ENCODE peak calls at places on chromosomes 13 and 19, in nine cellular contexts. F, P, D, J, G, Q, E, I and C are unnamed samples.

GRCh38 chr13:32178763-32179162 is 136.4 kb downstream of the ZAR1L start:
- DNase-seq in F (no peak), P (no peak), D (no peak), J (no peak), G (no peak), Q (no peak), E (no peak), I (no peak), C (no peak)

GRCh38 chr13:110630566-110631119 is 15.3 kb downstream of the NAXD start:
- DNase-seq in F (no peak), P (no peak), D (no peak), J (no peak), G (no peak), Q (no peak), E (no peak), I (no peak), C (no peak)

GRCh38 chr19:35327642-35328041 is 1.3 kb upstream of the CD22 start:
- DNase-seq in F (no peak), P (no peak), D (no peak), J (no peak), G (no peak), Q (no peak), E (no peak), I (no peak), C (no peak)

GRCh38 chr13:59492030-59492636 is 671.6 kb downstream of the DIAPH3 start:
- DNase-seq in F (no peak), P (no peak), D (no peak), J (no peak), G (no peak), Q (no peak), E (no peak), I (peak), C (no peak)

GRCh38 chr13:97359181-97360057 is 74.5 kb upstream of the RAP2A start:
- DNase-seq in F (peak), P (peak), D (peak), J (peak), G (peak), Q (no peak), E (no peak), I (peak), C (no peak)

GRCh38 chr13:102138635-102139225 is 263.1 kb downstream of the FGF14 start:
- DNase-seq in F (no peak), P (no peak), D (no peak), J (no peak), G (no peak), Q (no peak), E (no peak), I (peak), C (no peak)

GRCh38 chr19:23823952-23824389 is 65.3 kb upstream of the ZNF681 start:
- DNase-seq in F (no peak), P (no peak), D (no peak), J (peak), G (no peak), Q (no peak), E (no peak), I (no peak), C (no peak)

GRCh38 chr13:27556109-27556508 is 64.2 kb downstream of the LNX2 start:
- DNase-seq in F (no peak), P (peak), D (no peak), J (no peak), G (no peak), Q (peak), E (no peak), I (peak), C (no peak)

GRCh38 chr13:32582991-32583390 is 3.3 kb upstream of the PDS5B start:
- DNase-seq in F (no peak), P (no peak), D (no peak), J (no peak), G (no peak), Q (no peak), E (no peak), I (no peak), C (no peak)

GRCh38 chr19:35006342-35006998 is 6.3 kb downstream of the GRAMD1A start:
- DNase-seq in F (no peak), P (no peak), D (no peak), J (no peak), G (no peak), Q (no peak), E (no peak), I (no peak), C (no peak)

GRCh38 chr19:6423499-6424189 is 967 bp downstream of the KHSRP start:
- DNase-seq in F (no peak), P (no peak), D (no peak), J (no peak), G (no peak), Q (no peak), E (no peak), I (peak), C (no peak)

GRCh38 chr13:102401305-102401704 is 543 bp downstream of the FGF14 start:
- DNase-seq in F (no peak), P (no peak), D (no peak), J (no peak), G (no peak), Q (no peak), E (no peak), I (no peak), C (no peak)

GRCh38 chr13:96492758-96493157 is 402.9 kb downstream of the HS6ST3 start:
- DNase-seq in F (no peak), P (no peak), D (no peak), J (no peak), G (no peak), Q (no peak), E (no peak), I (no peak), C (no peak)

GRCh38 chr13:74134777-74135305 is 637 bp upstream of the KLF12 start:
- DNase-seq in F (peak), P (peak), D (peak), J (peak), G (no peak), Q (peak), E (peak), I (no peak), C (peak)

GRCh38 chr13:41905600-41906254 is 55.2 kb downstream of the VWA8 start:
- DNase-seq in F (no peak), P (no peak), D (no peak), J (no peak), G (no peak), Q (no peak), E (no peak), I (no peak), C (no peak)

GRCh38 chr19:1611353-1611752 is 6.1 kb upstream of the UQCR11 start:
- DNase-seq in F (no peak), P (no peak), D (no peak), J (no peak), G (no peak), Q (no peak), E (no peak), I (no peak), C (no peak)

GRCh38 chr13:22161871-22162270 is 491.0 kb downstream of the FGF9 start:
- DNase-seq in F (no peak), P (no peak), D (no peak), J (no peak), G (no peak), Q (no peak), E (no peak), I (no peak), C (no peak)

GRCh38 chr19:28118235-28118634 is 1094.7 kb downstream of the UQCRFS1 start:
- DNase-seq in F (no peak), P (no peak), D (no peak), J (no peak), G (no peak), Q (no peak), E (no peak), I (no peak), C (no peak)

GRCh38 chr13:97535619-97536018 is 101.7 kb downstream of the RAP2A start:
- DNase-seq in F (no peak), P (no peak), D (no peak), J (no peak), G (no peak), Q (no peak), E (no peak), I (peak), C (no peak)

GRCh38 chr19:12946092-12946845 is 607 bp downstream of the RAD23A start:
- DNase-seq in F (no peak), P (peak), D (peak), J (peak), G (no peak), Q (peak), E (no peak), I (peak), C (peak)

GRCh38 chr13:70098669-70099068 is 9.0 kb upstream of the ATXN8OS start:
- DNase-seq in F (no peak), P (no peak), D (no peak), J (no peak), G (no peak), Q (no peak), E (no peak), I (no peak), C (no peak)

GRCh38 chr19:18173054-18173571 is 500 bp upstream of the IFI30 start:
- DNase-seq in F (no peak), P (no peak), D (no peak), J (no peak), G (no peak), Q (peak), E (no peak), I (no peak), C (peak)

GRCh38 chr19:27774827-27775226 is 1438.1 kb downstream of the UQCRFS1 start:
- DNase-seq in F (no peak), P (no peak), D (no peak), J (no peak), G (no peak), Q (no peak), E (no peak), I (no peak), C (no peak)